ENCODE peak calls at places on chromosome 15, in six cellular contexts. One of them, this sample, is unnamed.

GRCh38 chr15:23564798-23565394 is 578 bp upstream of the MKRN3 start:
- DNase-seq in spleen: no peak
- DNase-seq in transverse colon: no peak
- DNase-seq in stomach: no peak
- DNase-seq in cardiac muscle cell: no peak
- DNase-seq in heart left ventricle: no peak
- DNase-seq in this sample: no peak

GRCh38 chr15:71124937-71125755 is 9.9 kb downstream of the THSD4 start:
- DNase-seq in spleen: no peak
- DNase-seq in transverse colon: no peak
- DNase-seq in stomach: no peak
- DNase-seq in cardiac muscle cell: no peak
- DNase-seq in heart left ventricle: no peak
- DNase-seq in this sample: no peak

GRCh38 chr15:72319985-72320671 is at the start of gene CELF6:
- DNase-seq in spleen: peak; percentile 93
- DNase-seq in transverse colon: peak; percentile 79
- DNase-seq in stomach: peak; percentile 77
- DNase-seq in cardiac muscle cell: peak; percentile 95
- DNase-seq in heart left ventricle: peak; percentile 88
- DNase-seq in this sample: peak; percentile 85

GRCh38 chr15:20356444-20357138 is 185.0 kb downstream of the GOLGA6L6 start:
- DNase-seq in spleen: peak; percentile 89
- DNase-seq in transverse colon: peak; percentile 40
- DNase-seq in stomach: peak; percentile 63
- DNase-seq in cardiac muscle cell: no peak
- DNase-seq in heart left ventricle: peak; percentile 85
- DNase-seq in this sample: peak; percentile 56

GRCh38 chr15:25892126-25892525 is 29.0 kb upstream of the ATP10A start:
- DNase-seq in spleen: no peak
- DNase-seq in transverse colon: no peak
- DNase-seq in stomach: no peak
- DNase-seq in cardiac muscle cell: no peak
- DNase-seq in heart left ventricle: no peak
- DNase-seq in this sample: no peak

GRCh38 chr15:57334257-57334656 is 42.0 kb upstream of the CGNL1 start:
- DNase-seq in spleen: no peak
- DNase-seq in transverse colon: no peak
- DNase-seq in stomach: peak; percentile 44
- DNase-seq in cardiac muscle cell: no peak
- DNase-seq in heart left ventricle: no peak
- DNase-seq in this sample: no peak

GRCh38 chr15:79549196-79549595 is 117.1 kb downstream of the MINAR1 start:
- DNase-seq in spleen: no peak
- DNase-seq in transverse colon: no peak
- DNase-seq in stomach: no peak
- DNase-seq in cardiac muscle cell: no peak
- DNase-seq in heart left ventricle: no peak
- DNase-seq in this sample: no peak

GRCh38 chr15:54273928-54274327 is 295.7 kb downstream of the UNC13C start:
- DNase-seq in spleen: no peak
- DNase-seq in transverse colon: no peak
- DNase-seq in stomach: no peak
- DNase-seq in cardiac muscle cell: peak; percentile 3
- DNase-seq in heart left ventricle: no peak
- DNase-seq in this sample: no peak

GRCh38 chr15:91271565-91272153 is 171.6 kb downstream of the SV2B start:
- DNase-seq in spleen: no peak
- DNase-seq in transverse colon: peak; percentile 57
- DNase-seq in stomach: peak; percentile 58
- DNase-seq in cardiac muscle cell: peak; percentile 74
- DNase-seq in heart left ventricle: no peak
- DNase-seq in this sample: peak; percentile 66

GRCh38 chr15:74826372-74826819 is at the start of gene CPLX3:
- DNase-seq in spleen: no peak
- DNase-seq in transverse colon: peak; percentile 50
- DNase-seq in stomach: peak; percentile 34
- DNase-seq in cardiac muscle cell: peak; percentile 74
- DNase-seq in heart left ventricle: no peak
- DNase-seq in this sample: peak; percentile 33

GRCh38 chr15:99427668-99428361 is 138.0 kb upstream of the MEF2A start:
- DNase-seq in spleen: peak; percentile 40
- DNase-seq in transverse colon: no peak
- DNase-seq in stomach: no peak
- DNase-seq in cardiac muscle cell: no peak
- DNase-seq in heart left ventricle: peak; percentile 29
- DNase-seq in this sample: no peak

GRCh38 chr15:35088329-35088728 is 3.2 kb upstream of the NANOGP8 start:
- DNase-seq in spleen: no peak
- DNase-seq in transverse colon: no peak
- DNase-seq in stomach: no peak
- DNase-seq in cardiac muscle cell: no peak
- DNase-seq in heart left ventricle: no peak
- DNase-seq in this sample: no peak

GRCh38 chr15:82540984-82541431 is 751 bp upstream of the RPS17 start:
- DNase-seq in spleen: peak; percentile 86
- DNase-seq in transverse colon: peak; percentile 21
- DNase-seq in stomach: no peak
- DNase-seq in cardiac muscle cell: peak; percentile 22
- DNase-seq in heart left ventricle: no peak
- DNase-seq in this sample: no peak

GRCh38 chr15:25055356-25056068 is 100.7 kb downstream of the SNRPN start:
- DNase-seq in spleen: peak; percentile 29
- DNase-seq in transverse colon: no peak
- DNase-seq in stomach: peak; percentile 22
- DNase-seq in cardiac muscle cell: no peak
- DNase-seq in heart left ventricle: no peak
- DNase-seq in this sample: no peak

GRCh38 chr15:59812185-59812870 is 123.2 kb upstream of the BNIP2 start:
- DNase-seq in spleen: no peak
- DNase-seq in transverse colon: no peak
- DNase-seq in stomach: no peak
- DNase-seq in cardiac muscle cell: no peak
- DNase-seq in heart left ventricle: no peak
- DNase-seq in this sample: no peak

GRCh38 chr15:99275525-99276128 is 24.3 kb downstream of the LRRC28 start:
- DNase-seq in spleen: no peak
- DNase-seq in transverse colon: no peak
- DNase-seq in stomach: no peak
- DNase-seq in cardiac muscle cell: no peak
- DNase-seq in heart left ventricle: no peak
- DNase-seq in this sample: no peak

GRCh38 chr15:98413973-98414546 is 234.3 kb upstream of the IGF1R start:
- DNase-seq in spleen: no peak
- DNase-seq in transverse colon: no peak
- DNase-seq in stomach: no peak
- DNase-seq in cardiac muscle cell: no peak
- DNase-seq in heart left ventricle: no peak
- DNase-seq in this sample: no peak

GRCh38 chr15:69061414-69061842 is 46.9 kb downstream of the NOX5 start:
- DNase-seq in spleen: no peak
- DNase-seq in transverse colon: no peak
- DNase-seq in stomach: no peak
- DNase-seq in cardiac muscle cell: no peak
- DNase-seq in heart left ventricle: no peak
- DNase-seq in this sample: no peak
- H3K36me3 ChIP-seq in spleen: no peaks in the 10 kb centered on the region
- H3K36me3 ChIP-seq in transverse colon: no peaks in the 10 kb centered on the region
- H3K36me3 ChIP-seq in stomach: no peaks in the 10 kb centered on the region
- H3K36me3 ChIP-seq in cardiac muscle cell: no peaks in the 10 kb centered on the region
- H3K36me3 ChIP-seq in heart left ventricle: no peaks in the 10 kb centered on the region
- H3K36me3 ChIP-seq in this sample: no peaks in the 10 kb centered on the region

GRCh38 chr15:52056496-52056895 is 37.5 kb downstream of the MAPK6 start:
- DNase-seq in spleen: no peak
- DNase-seq in transverse colon: no peak
- DNase-seq in stomach: no peak
- DNase-seq in cardiac muscle cell: no peak
- DNase-seq in heart left ventricle: no peak
- DNase-seq in this sample: no peak

GRCh38 chr15:52056001-52056400 is 37.0 kb downstream of the MAPK6 start:
- DNase-seq in spleen: no peak
- DNase-seq in transverse colon: no peak
- DNase-seq in stomach: no peak
- DNase-seq in cardiac muscle cell: no peak
- DNase-seq in heart left ventricle: no peak
- DNase-seq in this sample: no peak

GRCh38 chr15:52060511-52060910 is 41.5 kb downstream of the MAPK6 start:
- DNase-seq in spleen: no peak
- DNase-seq in transverse colon: no peak
- DNase-seq in stomach: no peak
- DNase-seq in cardiac muscle cell: no peak
- DNase-seq in heart left ventricle: no peak
- DNase-seq in this sample: no peak
- H3K36me3 ChIP-seq in spleen: peaks cover 100% of the 10 kb centered on the region
- H3K36me3 ChIP-seq in transverse colon: peaks cover 24% of the 10 kb centered on the region
- H3K36me3 ChIP-seq in stomach: peaks cover 95% of the 10 kb centered on the region
- H3K36me3 ChIP-seq in cardiac muscle cell: peaks cover 42% of the 10 kb centered on the region
- H3K36me3 ChIP-seq in heart left ventricle: peaks cover 100% of the 10 kb centered on the region
- H3K36me3 ChIP-seq in this sample: peaks cover 4% of the 10 kb centered on the region

DNA sequence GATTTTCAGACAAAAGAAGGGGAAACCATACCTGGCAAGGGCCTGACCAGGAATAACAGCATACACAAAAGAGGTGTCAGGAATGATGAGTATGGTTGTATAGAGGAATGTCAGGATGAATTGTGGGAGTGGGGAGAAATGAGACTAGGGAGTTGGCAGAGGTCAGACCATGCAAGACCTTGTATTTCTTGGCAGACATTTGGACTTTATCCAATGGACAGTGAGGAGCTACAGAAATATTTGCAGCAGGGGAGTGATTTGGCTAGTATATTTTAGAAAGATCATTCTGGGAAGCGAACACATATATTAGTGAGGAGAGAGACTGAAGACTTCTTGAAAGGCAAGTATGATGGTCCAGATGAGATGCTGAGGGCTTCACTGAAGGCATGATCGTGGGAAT is 25.4 kb upstream of the ALPK3 start:
- DNase-seq in spleen: no peak
- DNase-seq in transverse colon: no peak
- DNase-seq in stomach: no peak
- DNase-seq in cardiac muscle cell: no peak
- DNase-seq in heart left ventricle: no peak
- DNase-seq in this sample: no peak
- H3K36me3 ChIP-seq in spleen: peaks cover 77% of the 10 kb centered on the region
- H3K36me3 ChIP-seq in transverse colon: peaks cover 35% of the 10 kb centered on the region
- H3K36me3 ChIP-seq in stomach: peaks cover 61% of the 10 kb centered on the region
- H3K36me3 ChIP-seq in cardiac muscle cell: peaks cover 21% of the 10 kb centered on the region
- H3K36me3 ChIP-seq in heart left ventricle: peaks cover 65% of the 10 kb centered on the region
- H3K36me3 ChIP-seq in this sample: no peaks in the 10 kb centered on the region

GRCh38 chr15:27427386-27427785 is 456.4 kb downstream of the GABRG3 start:
- DNase-seq in spleen: no peak
- DNase-seq in transverse colon: no peak
- DNase-seq in stomach: no peak
- DNase-seq in cardiac muscle cell: no peak
- DNase-seq in heart left ventricle: no peak
- DNase-seq in this sample: no peak

GRCh38 chr15:27433604-27434003 is 462.6 kb downstream of the GABRG3 start:
- DNase-seq in spleen: no peak
- DNase-seq in transverse colon: no peak
- DNase-seq in stomach: no peak
- DNase-seq in cardiac muscle cell: no peak
- DNase-seq in heart left ventricle: no peak
- DNase-seq in this sample: no peak

DNA sequence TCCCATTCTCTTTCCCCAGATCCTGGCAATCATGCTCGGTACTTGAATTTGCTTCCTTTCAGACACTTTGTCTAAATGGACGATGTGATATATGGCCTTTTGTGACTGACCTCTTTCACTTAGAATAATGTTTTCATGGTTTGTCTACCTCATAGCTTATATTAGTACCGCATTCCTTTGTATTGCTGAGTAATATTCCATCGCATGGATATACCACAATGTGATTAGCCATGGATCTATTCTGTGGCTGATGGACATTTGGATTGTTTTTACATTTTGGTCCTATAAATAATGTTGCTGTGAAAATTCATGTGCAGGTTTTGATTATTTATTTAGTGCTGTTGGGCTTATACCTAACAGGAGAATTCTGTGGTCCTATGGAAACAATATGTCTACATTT is 458.6 kb downstream of the GABRG3 start:
- DNase-seq in spleen: no peak
- DNase-seq in transverse colon: no peak
- DNase-seq in stomach: no peak
- DNase-seq in cardiac muscle cell: no peak
- DNase-seq in heart left ventricle: no peak
- DNase-seq in this sample: no peak
- H3K36me3 ChIP-seq in spleen: no peaks in the 10 kb centered on the region
- H3K36me3 ChIP-seq in transverse colon: no peaks in the 10 kb centered on the region
- H3K36me3 ChIP-seq in stomach: no peaks in the 10 kb centered on the region
- H3K36me3 ChIP-seq in cardiac muscle cell: no peaks in the 10 kb centered on the region
- H3K36me3 ChIP-seq in heart left ventricle: no peaks in the 10 kb centered on the region
- H3K36me3 ChIP-seq in this sample: no peaks in the 10 kb centered on the region

DNA sequence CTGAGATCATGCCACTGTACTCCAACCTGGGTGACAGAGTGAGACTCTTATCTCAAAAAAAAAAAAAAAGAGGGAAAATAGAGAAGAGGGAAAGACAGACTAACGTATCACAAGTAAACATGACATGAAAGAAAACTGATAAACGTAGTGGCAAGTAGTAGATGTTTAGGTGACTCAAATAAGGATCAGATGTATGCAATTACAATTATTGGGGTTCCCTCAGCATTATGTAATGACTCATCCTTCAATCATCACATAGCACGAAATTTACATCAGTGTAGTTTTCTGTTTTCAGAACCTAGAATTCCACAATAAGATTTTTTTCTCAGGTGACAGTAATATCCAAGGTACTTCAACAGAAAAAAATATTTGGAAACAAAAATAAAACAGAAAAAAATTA is 46.6 kb downstream of the DPP8 start:
- DNase-seq in spleen: no peak
- DNase-seq in transverse colon: no peak
- DNase-seq in stomach: no peak
- DNase-seq in cardiac muscle cell: no peak
- DNase-seq in heart left ventricle: no peak
- DNase-seq in this sample: no peak
- H3K36me3 ChIP-seq in spleen: peaks cover 100% of the 10 kb centered on the region
- H3K36me3 ChIP-seq in transverse colon: peaks cover 56% of the 10 kb centered on the region
- H3K36me3 ChIP-seq in stomach: peaks cover 96% of the 10 kb centered on the region
- H3K36me3 ChIP-seq in cardiac muscle cell: peaks cover 59% of the 10 kb centered on the region
- H3K36me3 ChIP-seq in heart left ventricle: peaks cover 95% of the 10 kb centered on the region
- H3K36me3 ChIP-seq in this sample: peaks cover 23% of the 10 kb centered on the region

GRCh38 chr15:62299541-62299940 is 134.5 kb upstream of the C2CD4B start:
- DNase-seq in spleen: no peak
- DNase-seq in transverse colon: no peak
- DNase-seq in stomach: no peak
- DNase-seq in cardiac muscle cell: no peak
- DNase-seq in heart left ventricle: peak; percentile 49
- DNase-seq in this sample: no peak
- H3K36me3 ChIP-seq in spleen: no peaks in the 10 kb centered on the region
- H3K36me3 ChIP-seq in transverse colon: no peaks in the 10 kb centered on the region
- H3K36me3 ChIP-seq in stomach: no peaks in the 10 kb centered on the region
- H3K36me3 ChIP-seq in cardiac muscle cell: no peaks in the 10 kb centered on the region
- H3K36me3 ChIP-seq in heart left ventricle: no peaks in the 10 kb centered on the region
- H3K36me3 ChIP-seq in this sample: no peaks in the 10 kb centered on the region